ENCODE peak calls at places on chromosomes 5 and 9, in seven cellular contexts. One of them, this sample, is unnamed.

GRCh38 chr9:136622538-136622948 is 40.2 kb upstream of the EGFL7 start:
- DNase-seq in HFFc6: no peak
- DNase-seq in H1: no peak
- DNase-seq in brain microvascular endothelial cell: no peak
- DNase-seq in transverse colon: no peak
- DNase-seq in fibroblast of villous mesenchyme: no peak
- DNase-seq in fibroblast of pulmonary artery: no peak
- DNase-seq in this sample: no peak

GRCh38 chr9:107712390-107712789 is 222.8 kb upstream of the KLF4 start:
- DNase-seq in HFFc6: peak
- DNase-seq in H1: no peak
- DNase-seq in brain microvascular endothelial cell: peak
- DNase-seq in transverse colon: no peak
- DNase-seq in fibroblast of villous mesenchyme: peak
- DNase-seq in fibroblast of pulmonary artery: peak
- DNase-seq in this sample: no peak

GRCh38 chr5:140273401-140273877 is 29.5 kb downstream of the PFDN1 start:
- DNase-seq in HFFc6: no peak
- DNase-seq in H1: no peak
- DNase-seq in brain microvascular endothelial cell: no peak
- DNase-seq in transverse colon: no peak
- DNase-seq in fibroblast of villous mesenchyme: peak
- DNase-seq in fibroblast of pulmonary artery: peak
- DNase-seq in this sample: no peak

GRCh38 chr5:148729182-148729581 is 74.9 kb upstream of the HTR4 start:
- DNase-seq in HFFc6: no peak
- DNase-seq in H1: no peak
- DNase-seq in brain microvascular endothelial cell: peak
- DNase-seq in transverse colon: peak
- DNase-seq in fibroblast of villous mesenchyme: no peak
- DNase-seq in fibroblast of pulmonary artery: no peak
- DNase-seq in this sample: no peak

GRCh38 chr9:128362774-128363173 is 8.4 kb upstream of the URM1 start:
- DNase-seq in HFFc6: no peak
- DNase-seq in H1: no peak
- DNase-seq in brain microvascular endothelial cell: no peak
- DNase-seq in transverse colon: no peak
- DNase-seq in fibroblast of villous mesenchyme: no peak
- DNase-seq in fibroblast of pulmonary artery: no peak
- DNase-seq in this sample: no peak

GRCh38 chr9:129027224-129027684 is 877 bp downstream of the SH3GLB2 start:
- DNase-seq in HFFc6: no peak
- DNase-seq in H1: no peak
- DNase-seq in brain microvascular endothelial cell: no peak
- DNase-seq in transverse colon: no peak
- DNase-seq in fibroblast of villous mesenchyme: no peak
- DNase-seq in fibroblast of pulmonary artery: no peak
- DNase-seq in this sample: no peak

GRCh38 chr5:147699496-147700088 is 82.9 kb downstream of the JAKMIP2 start:
- DNase-seq in HFFc6: no peak
- DNase-seq in H1: no peak
- DNase-seq in brain microvascular endothelial cell: no peak
- DNase-seq in transverse colon: no peak
- DNase-seq in fibroblast of villous mesenchyme: no peak
- DNase-seq in fibroblast of pulmonary artery: no peak
- DNase-seq in this sample: no peak

GRCh38 chr5:20215257-20215656 is 227.3 kb upstream of the CDH18 start:
- DNase-seq in HFFc6: no peak
- DNase-seq in H1: no peak
- DNase-seq in brain microvascular endothelial cell: no peak
- DNase-seq in transverse colon: no peak
- DNase-seq in fibroblast of villous mesenchyme: no peak
- DNase-seq in fibroblast of pulmonary artery: no peak
- DNase-seq in this sample: no peak

GRCh38 chr5:178279723-178280438 is 47.3 kb upstream of the PHYKPL start:
- DNase-seq in HFFc6: peak
- DNase-seq in H1: peak
- DNase-seq in brain microvascular endothelial cell: peak
- DNase-seq in transverse colon: peak
- DNase-seq in fibroblast of villous mesenchyme: peak
- DNase-seq in fibroblast of pulmonary artery: peak
- DNase-seq in this sample: peak

GRCh38 chr5:133041157-133041784 is 10.5 kb upstream of the HSPA4 start:
- DNase-seq in HFFc6: no peak
- DNase-seq in H1: no peak
- DNase-seq in brain microvascular endothelial cell: no peak
- DNase-seq in transverse colon: no peak
- DNase-seq in fibroblast of villous mesenchyme: no peak
- DNase-seq in fibroblast of pulmonary artery: no peak
- DNase-seq in this sample: no peak

GRCh38 chr5:133047404-133047803 is 4.4 kb upstream of the HSPA4 start:
- DNase-seq in HFFc6: no peak
- DNase-seq in H1: no peak
- DNase-seq in brain microvascular endothelial cell: no peak
- DNase-seq in transverse colon: no peak
- DNase-seq in fibroblast of villous mesenchyme: no peak
- DNase-seq in fibroblast of pulmonary artery: no peak
- DNase-seq in this sample: no peak

DNA sequence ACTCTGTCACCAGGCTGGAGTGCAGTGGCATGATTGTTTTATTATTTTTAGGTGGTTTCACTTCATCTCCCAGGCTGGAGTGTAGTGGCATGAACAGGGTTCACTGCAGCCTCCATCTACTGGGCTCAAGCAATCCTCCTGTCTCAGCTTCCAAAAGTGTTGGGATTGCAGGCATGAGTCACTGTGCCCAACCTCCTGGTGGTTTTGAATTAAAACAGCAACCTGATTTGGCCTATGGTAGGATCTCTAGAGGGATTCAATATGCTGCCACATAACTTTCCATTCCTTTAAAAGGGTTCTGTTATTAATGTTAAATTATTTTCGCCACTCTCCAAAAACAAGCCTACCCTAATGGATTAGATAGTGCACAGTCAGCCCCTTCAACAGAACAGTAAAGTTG is 9.9 kb upstream of the HSPA4 start:
- DNase-seq in HFFc6: peak
- DNase-seq in H1: no peak
- DNase-seq in brain microvascular endothelial cell: peak
- DNase-seq in transverse colon: no peak
- DNase-seq in fibroblast of villous mesenchyme: no peak
- DNase-seq in fibroblast of pulmonary artery: peak
- DNase-seq in this sample: no peak
- TF ChIP-seq CTCF in HFFc6: peak
- TF ChIP-seq CTCF in H1: no peak
- TF ChIP-seq CTCF in brain microvascular endothelial cell: peak
- TF ChIP-seq CTCF in transverse colon: no peak
- TF ChIP-seq CTCF in fibroblast of villous mesenchyme: no peak
- TF ChIP-seq CTCF in fibroblast of pulmonary artery: no peak
- TF ChIP-seq CTCF in this sample: no peak

GRCh38 chr5:115549154-115549553 is 4.6 kb upstream of the FEM1C start:
- DNase-seq in HFFc6: no peak
- DNase-seq in H1: peak
- DNase-seq in brain microvascular endothelial cell: no peak
- DNase-seq in transverse colon: no peak
- DNase-seq in fibroblast of villous mesenchyme: no peak
- DNase-seq in fibroblast of pulmonary artery: peak
- DNase-seq in this sample: no peak
- TF ChIP-seq CTCF in HFFc6: peak
- TF ChIP-seq CTCF in H1: no peak
- TF ChIP-seq CTCF in brain microvascular endothelial cell: peak
- TF ChIP-seq CTCF in transverse colon: no peak
- TF ChIP-seq CTCF in fibroblast of villous mesenchyme: peak
- TF ChIP-seq CTCF in fibroblast of pulmonary artery: peak
- TF ChIP-seq CTCF in this sample: peak

GRCh38 chr5:64506567-64507321 is 929 bp downstream of the RGS7BP start:
- DNase-seq in HFFc6: no peak
- DNase-seq in H1: peak
- DNase-seq in brain microvascular endothelial cell: no peak
- DNase-seq in transverse colon: no peak
- DNase-seq in fibroblast of villous mesenchyme: no peak
- DNase-seq in fibroblast of pulmonary artery: no peak
- DNase-seq in this sample: no peak

GRCh38 chr5:64502181-64502580 is 3.6 kb upstream of the RGS7BP start:
- DNase-seq in HFFc6: no peak
- DNase-seq in H1: no peak
- DNase-seq in brain microvascular endothelial cell: peak
- DNase-seq in transverse colon: no peak
- DNase-seq in fibroblast of villous mesenchyme: no peak
- DNase-seq in fibroblast of pulmonary artery: no peak
- DNase-seq in this sample: no peak

GRCh38 chr5:64509798-64510197 is 4.0 kb downstream of the RGS7BP start:
- DNase-seq in HFFc6: no peak
- DNase-seq in H1: no peak
- DNase-seq in brain microvascular endothelial cell: no peak
- DNase-seq in transverse colon: no peak
- DNase-seq in fibroblast of villous mesenchyme: no peak
- DNase-seq in fibroblast of pulmonary artery: no peak
- DNase-seq in this sample: no peak

DNA sequence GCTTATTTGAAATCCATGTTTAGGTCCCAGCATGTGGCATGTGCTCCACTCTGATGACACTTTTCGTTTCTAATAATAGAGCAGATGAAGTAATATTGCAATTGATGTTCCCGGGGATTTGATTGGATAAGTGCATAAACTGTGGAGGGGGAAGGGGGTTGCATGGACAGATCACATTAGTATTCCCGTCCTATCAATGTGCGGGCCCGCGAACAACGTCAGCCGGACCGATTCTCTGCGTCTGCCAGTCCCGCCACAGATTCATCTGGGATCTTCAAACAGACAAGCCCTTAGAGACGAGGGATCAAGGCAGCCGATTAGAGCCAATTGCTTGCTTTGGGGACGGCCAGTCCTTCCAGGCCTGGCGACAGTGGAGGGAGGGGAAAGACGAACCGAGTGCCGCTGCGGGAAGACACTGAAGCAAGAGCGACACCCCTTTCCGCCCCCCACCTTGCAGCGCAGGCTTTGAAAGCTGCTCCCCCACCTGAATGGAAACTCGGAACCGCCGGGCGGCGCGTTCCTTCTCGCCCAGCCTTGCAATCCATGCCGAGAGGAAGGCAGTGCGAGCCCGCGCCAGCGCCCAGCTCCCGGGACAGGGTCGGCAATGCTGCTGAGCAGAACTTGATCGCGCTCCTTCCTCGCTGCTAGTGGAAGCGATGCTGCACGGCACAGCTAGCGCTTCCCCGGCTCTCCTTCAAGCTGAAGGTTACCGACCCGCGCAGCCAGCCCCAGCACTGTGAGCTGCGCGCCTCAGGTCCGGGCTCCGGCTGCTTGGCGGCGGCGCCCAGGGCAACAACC is at the start of gene RGS7BP:
- DNase-seq in HFFc6: no peak
- DNase-seq in H1: peak
- DNase-seq in brain microvascular endothelial cell: peak
- DNase-seq in transverse colon: no peak
- DNase-seq in fibroblast of villous mesenchyme: peak
- DNase-seq in fibroblast of pulmonary artery: peak
- DNase-seq in this sample: peak
- TF ChIP-seq CTCF in HFFc6: no peak
- TF ChIP-seq CTCF in H1: no peak
- TF ChIP-seq CTCF in brain microvascular endothelial cell: no peak
- TF ChIP-seq CTCF in transverse colon: no peak
- TF ChIP-seq CTCF in fibroblast of villous mesenchyme: no peak
- TF ChIP-seq CTCF in fibroblast of pulmonary artery: no peak
- TF ChIP-seq CTCF in this sample: no peak

GRCh38 chr5:113574417-113574816 is 60.9 kb downstream of the YTHDC2 start:
- DNase-seq in HFFc6: peak
- DNase-seq in H1: no peak
- DNase-seq in brain microvascular endothelial cell: peak
- DNase-seq in transverse colon: no peak
- DNase-seq in fibroblast of villous mesenchyme: peak
- DNase-seq in fibroblast of pulmonary artery: peak
- DNase-seq in this sample: no peak

GRCh38 chr5:113581388-113581787 is 67.9 kb downstream of the YTHDC2 start:
- DNase-seq in HFFc6: no peak
- DNase-seq in H1: no peak
- DNase-seq in brain microvascular endothelial cell: no peak
- DNase-seq in transverse colon: no peak
- DNase-seq in fibroblast of villous mesenchyme: peak
- DNase-seq in fibroblast of pulmonary artery: peak
- DNase-seq in this sample: no peak

GRCh38 chr5:113572716-113573115 is 59.2 kb downstream of the YTHDC2 start:
- DNase-seq in HFFc6: no peak
- DNase-seq in H1: no peak
- DNase-seq in brain microvascular endothelial cell: no peak
- DNase-seq in transverse colon: no peak
- DNase-seq in fibroblast of villous mesenchyme: no peak
- DNase-seq in fibroblast of pulmonary artery: peak
- DNase-seq in this sample: no peak

GRCh38 chr5:113575074-113575473 is 61.6 kb downstream of the YTHDC2 start:
- DNase-seq in HFFc6: no peak
- DNase-seq in H1: no peak
- DNase-seq in brain microvascular endothelial cell: no peak
- DNase-seq in transverse colon: no peak
- DNase-seq in fibroblast of villous mesenchyme: no peak
- DNase-seq in fibroblast of pulmonary artery: no peak
- DNase-seq in this sample: no peak

GRCh38 chr5:113578091-113578490 is 64.6 kb downstream of the YTHDC2 start:
- DNase-seq in HFFc6: no peak
- DNase-seq in H1: no peak
- DNase-seq in brain microvascular endothelial cell: no peak
- DNase-seq in transverse colon: no peak
- DNase-seq in fibroblast of villous mesenchyme: no peak
- DNase-seq in fibroblast of pulmonary artery: peak
- DNase-seq in this sample: no peak
- TF ChIP-seq CTCF in HFFc6: no peak
- TF ChIP-seq CTCF in H1: no peak
- TF ChIP-seq CTCF in brain microvascular endothelial cell: no peak
- TF ChIP-seq CTCF in transverse colon: no peak
- TF ChIP-seq CTCF in fibroblast of villous mesenchyme: no peak
- TF ChIP-seq CTCF in fibroblast of pulmonary artery: no peak
- TF ChIP-seq CTCF in this sample: no peak

GRCh38 chr5:17305964-17306725 is 88.7 kb downstream of the BASP1 start:
- DNase-seq in HFFc6: peak
- DNase-seq in H1: no peak
- DNase-seq in brain microvascular endothelial cell: peak
- DNase-seq in transverse colon: peak
- DNase-seq in fibroblast of villous mesenchyme: peak
- DNase-seq in fibroblast of pulmonary artery: peak
- DNase-seq in this sample: peak
- TF ChIP-seq CTCF in HFFc6: no peak
- TF ChIP-seq CTCF in H1: no peak
- TF ChIP-seq CTCF in brain microvascular endothelial cell: no peak
- TF ChIP-seq CTCF in transverse colon: no peak
- TF ChIP-seq CTCF in fibroblast of villous mesenchyme: no peak
- TF ChIP-seq CTCF in fibroblast of pulmonary artery: no peak
- TF ChIP-seq CTCF in this sample: no peak

GRCh38 chr9:36788534-36788933 is 215.8 kb downstream of the MELK start:
- DNase-seq in HFFc6: no peak
- DNase-seq in H1: no peak
- DNase-seq in brain microvascular endothelial cell: no peak
- DNase-seq in transverse colon: no peak
- DNase-seq in fibroblast of villous mesenchyme: no peak
- DNase-seq in fibroblast of pulmonary artery: no peak
- DNase-seq in this sample: no peak
- TF ChIP-seq CTCF in HFFc6: peak
- TF ChIP-seq CTCF in H1: peak
- TF ChIP-seq CTCF in brain microvascular endothelial cell: peak
- TF ChIP-seq CTCF in transverse colon: peak
- TF ChIP-seq CTCF in fibroblast of villous mesenchyme: peak
- TF ChIP-seq CTCF in fibroblast of pulmonary artery: peak
- TF ChIP-seq CTCF in this sample: peak

GRCh38 chr9:133858771-133859170 is 120.6 kb upstream of the SARDH start:
- DNase-seq in HFFc6: no peak
- DNase-seq in H1: no peak
- DNase-seq in brain microvascular endothelial cell: no peak
- DNase-seq in transverse colon: no peak
- DNase-seq in fibroblast of villous mesenchyme: no peak
- DNase-seq in fibroblast of pulmonary artery: no peak
- DNase-seq in this sample: no peak
- TF ChIP-seq CTCF in HFFc6: no peak
- TF ChIP-seq CTCF in H1: no peak
- TF ChIP-seq CTCF in brain microvascular endothelial cell: no peak
- TF ChIP-seq CTCF in transverse colon: no peak
- TF ChIP-seq CTCF in fibroblast of villous mesenchyme: no peak
- TF ChIP-seq CTCF in fibroblast of pulmonary artery: no peak
- TF ChIP-seq CTCF in this sample: no peak

GRCh38 chr5:54090495-54091084 is 219.8 kb downstream of the ARL15 start:
- DNase-seq in HFFc6: peak
- DNase-seq in H1: no peak
- DNase-seq in brain microvascular endothelial cell: peak
- DNase-seq in transverse colon: no peak
- DNase-seq in fibroblast of villous mesenchyme: peak
- DNase-seq in fibroblast of pulmonary artery: peak
- DNase-seq in this sample: no peak
- TF ChIP-seq CTCF in HFFc6: peak
- TF ChIP-seq CTCF in H1: no peak
- TF ChIP-seq CTCF in brain microvascular endothelial cell: peak
- TF ChIP-seq CTCF in transverse colon: no peak
- TF ChIP-seq CTCF in fibroblast of villous mesenchyme: peak
- TF ChIP-seq CTCF in fibroblast of pulmonary artery: peak
- TF ChIP-seq CTCF in this sample: peak